ENCODE peak calls at places on chromosomes 3 and 15, in eight cellular contexts. B, J, E, P, K, U, G and C are unnamed samples.

GRCh38 chr15:57031605-57032004 is 113.2 kb downstream of the TCF12 start:
- DNase-seq in B (peak; percentile 60), J (no peak), E (no peak), P (no peak), K (no peak), U (peak; percentile 90), G (no peak), C (peak; percentile 10)

GRCh38 chr3:107124885-107125284 is 252.4 kb upstream of the CCDC54 start:
- DNase-seq in B (peak; percentile 67), J (no peak), E (peak; percentile 23), P (no peak), K (no peak), U (no peak), G (peak; percentile 24), C (no peak)

GRCh38 chr3:112514527-112515128 is 15.4 kb upstream of the BTLA start:
- DNase-seq in B (no peak), J (no peak), E (no peak), P (peak; percentile 25), K (no peak), U (no peak), G (no peak), C (no peak)

GRCh38 chr15:50797926-50798325 is 32.4 kb upstream of the SPPL2A start:
- DNase-seq in B (no peak), J (no peak), E (no peak), P (peak; percentile 65), K (no peak), U (no peak), G (no peak), C (no peak)

GRCh38 chr3:173938159-173938558 is 540.6 kb downstream of the NLGN1 start:
- DNase-seq in B (no peak), J (no peak), E (peak; percentile 31), P (no peak), K (no peak), U (peak; percentile 82), G (no peak), C (no peak)

GRCh38 chr15:66860844-66861243 is 158.8 kb downstream of the SMAD6 start:
- DNase-seq in B (peak; percentile 31), J (no peak), E (no peak), P (no peak), K (no peak), U (no peak), G (no peak), C (no peak)

GRCh38 chr15:77025941-77026411 is 31.1 kb downstream of the PSTPIP1 start:
- DNase-seq in B (peak; percentile 50), J (no peak), E (no peak), P (no peak), K (no peak), U (no peak), G (no peak), C (no peak)

GRCh38 chr3:82050382-82050781 is 288.9 kb upstream of the GBE1 start:
- DNase-seq in B (no peak), J (no peak), E (no peak), P (no peak), K (no peak), U (no peak), G (no peak), C (no peak)

GRCh38 chr15:35737521-35737920 is 191.6 kb upstream of the DPH6 start:
- DNase-seq in B (no peak), J (no peak), E (no peak), P (no peak), K (no peak), U (no peak), G (peak; percentile 59), C (no peak)

GRCh38 chr3:170585008-170585936 is 603 bp downstream of the SLC7A14 start:
- DNase-seq in B (peak; percentile 81), J (peak; percentile 33), E (no peak), P (no peak), K (no peak), U (peak; percentile 8), G (no peak), C (no peak)

GRCh38 chr3:177282028-177282655 is 84.9 kb upstream of the TBL1XR1 start:
- DNase-seq in B (no peak), J (peak; percentile 89), E (no peak), P (no peak), K (no peak), U (no peak), G (no peak), C (no peak)

GRCh38 chr3:99484871-99485270 is 153.5 kb upstream of the COL8A1 start:
- DNase-seq in B (no peak), J (no peak), E (peak; percentile 73), P (no peak), K (no peak), U (no peak), G (no peak), C (no peak)

GRCh38 chr3:179544981-179545645 is 17.6 kb upstream of the ACTL6A start:
- DNase-seq in B (peak; percentile 21), J (no peak), E (peak; percentile 71), P (no peak), K (no peak), U (no peak), G (no peak), C (no peak)

GRCh38 chr3:39142067-39142466 is 11.3 kb downstream of the CSRNP1 start:
- DNase-seq in B (peak; percentile 51), J (no peak), E (no peak), P (no peak), K (no peak), U (no peak), G (no peak), C (no peak)

GRCh38 chr3:42101481-42101880 is 10.3 kb downstream of the TRAK1 start:
- DNase-seq in B (no peak), J (no peak), E (no peak), P (no peak), K (no peak), U (no peak), G (no peak), C (no peak)

GRCh38 chr15:50996641-50997040 is 88.2 kb downstream of the AP4E1 start:
- DNase-seq in B (no peak), J (no peak), E (peak; percentile 57), P (no peak), K (no peak), U (no peak), G (no peak), C (no peak)

GRCh38 chr3:142022381-142022780 is 127.0 kb downstream of the TFDP2 start:
- DNase-seq in B (no peak), J (no peak), E (no peak), P (no peak), K (no peak), U (peak; percentile 60), G (no peak), C (no peak)

GRCh38 chr3:88991496-88991895 is 115.9 kb upstream of the EPHA3 start:
- DNase-seq in B (no peak), J (no peak), E (peak; percentile 66), P (no peak), K (no peak), U (no peak), G (no peak), C (no peak)

GRCh38 chr3:66479532-66479947 is 21.3 kb downstream of the LRIG1 start:
- DNase-seq in B (no peak), J (no peak), E (no peak), P (no peak), K (no peak), U (no peak), G (no peak), C (no peak)

GRCh38 chr15:72222433-72222832 is 8.6 kb downstream of the PKM start:
- DNase-seq in B (no peak), J (no peak), E (no peak), P (peak; percentile 39), K (no peak), U (no peak), G (peak; percentile 73), C (no peak)

GRCh38 chr15:83578706-83579105 is 75.2 kb upstream of the ADAMTSL3 start:
- DNase-seq in B (no peak), J (no peak), E (no peak), P (no peak), K (no peak), U (no peak), G (no peak), C (no peak)

GRCh38 chr3:172253200-172253599 is 195.1 kb downstream of the GHSR start:
- DNase-seq in B (no peak), J (no peak), E (no peak), P (no peak), K (no peak), U (no peak), G (no peak), C (no peak)

GRCh38 chr3:72177075-72178050 is 392.4 kb upstream of the PROK2 start:
- DNase-seq in B (no peak), J (no peak), E (no peak), P (no peak), K (no peak), U (peak; percentile 64), G (no peak), C (no peak)

GRCh38 chr3:42476225-42477160 is 25.9 kb upstream of the VIPR1 start:
- DNase-seq in B (no peak), J (no peak), E (no peak), P (peak; percentile 86), K (no peak), U (no peak), G (no peak), C (no peak)

GRCh38 chr3:141384575-141384974 is 16.3 kb downstream of the ZBTB38 start:
- DNase-seq in B (no peak), J (peak; percentile 44), E (no peak), P (no peak), K (no peak), U (no peak), G (no peak), C (no peak)

GRCh38 chr3:19148768-19149091 is 420 bp downstream of the KCNH8 start:
- DNase-seq in B (peak; percentile 45), J (no peak), E (no peak), P (no peak), K (no peak), U (no peak), G (no peak), C (no peak)

GRCh38 chr3:14425574-14426304 is 23.3 kb downstream of the SLC6A6 start:
- DNase-seq in B (no peak), J (no peak), E (no peak), P (no peak), K (peak; percentile 35), U (no peak), G (no peak), C (no peak)

GRCh38 chr3:139629033-139629432 is 48.7 kb downstream of the NMNAT3 start:
- DNase-seq in B (peak; percentile 79), J (no peak), E (no peak), P (peak; percentile 15), K (no peak), U (no peak), G (no peak), C (peak; percentile 55)

GRCh38 chr15:88636039-88636438 is 2.8 kb upstream of the ISG20 start:
- DNase-seq in B (peak; percentile 82), J (no peak), E (no peak), P (peak; percentile 63), K (peak; percentile 64), U (no peak), G (no peak), C (no peak)

GRCh38 chr3:125310623-125311076 is 64.5 kb downstream of the ZNF148 start:
- DNase-seq in B (no peak), J (no peak), E (no peak), P (peak; percentile 63), K (peak; percentile 47), U (peak; percentile 34), G (no peak), C (no peak)

GRCh38 chr15:70892912-70893560 is 410 bp downstream of the LRRC49 start:
- DNase-seq in B (no peak), J (peak; percentile 22), E (peak; percentile 49), P (peak; percentile 51), K (no peak), U (peak; percentile 63), G (peak; percentile 64), C (peak; percentile 26)

GRCh38 chr3:129937717-129938116 is 36.8 kb upstream of the TRH start:
- DNase-seq in B (peak; percentile 72), J (no peak), E (no peak), P (no peak), K (no peak), U (no peak), G (no peak), C (no peak)

GRCh38 chr3:12170207-12170606 is 11.5 kb upstream of the TIMP4 start:
- DNase-seq in B (no peak), J (no peak), E (no peak), P (no peak), K (no peak), U (no peak), G (no peak), C (no peak)

GRCh38 chr3:58800940-58801339 is 134.4 kb upstream of the FAM3D start:
- DNase-seq in B (no peak), J (no peak), E (no peak), P (no peak), K (no peak), U (no peak), G (no peak), C (no peak)